ENCODE peak calls at places on chromosomes 4 and X, in seven cellular contexts. W, S, A, O, G, Y and X are unnamed samples.

GRCh38 chr4:164790249-164790648 is 36.3 kb downstream of the SMIM31 start:
- DNase-seq in W (no peak), S (no peak), A (no peak), O (no peak), G (no peak), Y (no peak), X (no peak)

GRCh38 chrX:46838974-46839480 is 2.2 kb downstream of the RP2 start:
- DNase-seq in W (peak; percentile 6), S (no peak), A (no peak), O (no peak), G (no peak), Y (no peak), X (no peak)

GRCh38 chr4:40228497-40229365 is 31.9 kb downstream of the RHOH start:
- DNase-seq in W (no peak), S (peak; percentile 49), A (peak; percentile 58), O (no peak), G (peak; percentile 39), Y (no peak), X (no peak)

GRCh38 chr4:152392079-152392478 is 143.8 kb downstream of the FBXW7 start:
- DNase-seq in W (no peak), S (no peak), A (no peak), O (no peak), G (no peak), Y (no peak), X (no peak)

GRCh38 chr4:110190249-110190648 is 8.2 kb downstream of the ELOVL6 start:
- DNase-seq in W (no peak), S (no peak), A (no peak), O (no peak), G (no peak), Y (no peak), X (no peak)

GRCh38 chr4:10897076-10897475 is 212.5 kb upstream of the CLNK start:
- DNase-seq in W (no peak), S (no peak), A (no peak), O (no peak), G (no peak), Y (no peak), X (no peak)

GRCh38 chr4:14646831-14647230 is 355.4 kb upstream of the CPEB2 start:
- DNase-seq in W (peak; percentile 58), S (no peak), A (no peak), O (no peak), G (no peak), Y (peak; percentile 40), X (no peak)

GRCh38 chrX:50082741-50083140 is 118.1 kb downstream of the AKAP4 start:
- DNase-seq in W (no peak), S (no peak), A (no peak), O (no peak), G (no peak), Y (no peak), X (no peak)

GRCh38 chr4:10006236-10006603 is 15.1 kb downstream of the SLC2A9 start:
- DNase-seq in W (peak; percentile 23), S (no peak), A (no peak), O (peak; percentile 80), G (no peak), Y (peak; percentile 21), X (peak; percentile 78)

GRCh38 chrX:49039598-49040375 is 3.4 kb downstream of the TFE3 start:
- DNase-seq in W (peak; percentile 93), S (peak; percentile 97), A (peak; percentile 99), O (peak; percentile 88), G (peak; percentile 78), Y (peak; percentile 87), X (peak; percentile 52)

GRCh38 chr4:40525811-40526598 is 103.7 kb downstream of the RBM47 start:
- DNase-seq in W (peak; percentile 92), S (peak; percentile 70), A (peak; percentile 93), O (peak; percentile 54), G (peak; percentile 45), Y (peak; percentile 91), X (no peak)

GRCh38 chr4:85603437-85604336 is 128.7 kb downstream of the ARHGAP24 start:
- DNase-seq in W (peak; percentile 13), S (no peak), A (no peak), O (no peak), G (no peak), Y (peak; percentile 7), X (no peak)

GRCh38 chr4:54232151-54232688 is 3.1 kb downstream of the PDGFRA start:
- DNase-seq in W (peak; percentile 30), S (no peak), A (peak; percentile 24), O (no peak), G (no peak), Y (peak; percentile 21), X (no peak)

GRCh38 chr4:103197765-103198110 is 405 bp downstream of the CENPE start:
- DNase-seq in W (no peak), S (no peak), A (no peak), O (no peak), G (no peak), Y (peak; percentile 30), X (no peak)

GRCh38 chr4:111937368-111937767 is 207.9 kb upstream of the FAM241A start:
- DNase-seq in W (peak; percentile 18), S (no peak), A (peak; percentile 61), O (peak; percentile 63), G (no peak), Y (no peak), X (no peak)

GRCh38 chrX:137031517-137032377 is 2.0 kb downstream of the GPR101 start:
- DNase-seq in W (peak; percentile 18), S (peak; percentile 61), A (peak; percentile 58), O (peak; percentile 25), G (peak; percentile 28), Y (peak; percentile 8), X (no peak)

GRCh38 chr4:71187399-71188196 is 151.2 kb upstream of the SLC4A4 start:
- DNase-seq in W (peak; percentile 68), S (peak; percentile 56), A (peak; percentile 33), O (peak; percentile 1), G (no peak), Y (peak; percentile 51), X (peak; percentile 66)

GRCh38 chr4:121720109-121720508 is 23.3 kb upstream of the ANXA5 start:
- DNase-seq in W (peak; percentile 73), S (no peak), A (peak; percentile 65), O (no peak), G (no peak), Y (peak; percentile 66), X (no peak)

DNA sequence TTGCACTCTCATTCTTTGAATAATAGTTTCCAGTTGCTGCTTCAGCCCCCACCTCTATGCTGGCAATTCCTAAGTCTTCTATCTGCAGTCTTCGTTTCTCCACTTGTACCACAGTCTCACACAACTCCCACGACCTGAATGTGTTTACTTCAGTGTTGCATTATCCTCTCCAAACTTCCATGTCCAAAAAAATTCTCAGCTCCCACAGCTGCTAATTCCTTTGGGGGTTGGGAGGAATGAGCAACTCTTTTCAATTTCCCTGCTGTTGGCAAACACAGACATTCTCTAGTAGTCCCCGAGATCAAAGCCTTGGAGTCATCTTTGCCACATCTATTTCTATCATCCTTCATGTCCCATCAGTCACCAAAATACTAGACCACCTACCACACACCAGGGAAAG is 14.4 kb upstream of the CDS1 start:
- DNase-seq in W (no peak), S (no peak), A (no peak), O (no peak), G (no peak), Y (no peak), X (no peak)
- H3K9ac ChIP-seq in W (no peak overlapping the region), S (no peak overlapping the region), A (no peak overlapping the region), O (no peak overlapping the region), G (no peak overlapping the region), Y (no peak overlapping the region), X (no peak overlapping the region)

GRCh38 chr4:142088906-142089305 is 452.5 kb downstream of the IL15 start:
- DNase-seq in W (peak; percentile 69), S (no peak), A (no peak), O (no peak), G (no peak), Y (peak; percentile 69), X (no peak)

GRCh38 chr4:142091691-142092182 is 455.4 kb downstream of the IL15 start:
- DNase-seq in W (peak; percentile 100), S (no peak), A (no peak), O (peak; percentile 83), G (no peak), Y (peak; percentile 100), X (no peak)

GRCh38 chr4:142092941-142093340 is 456.6 kb downstream of the IL15 start:
- DNase-seq in W (peak; percentile 67), S (no peak), A (no peak), O (no peak), G (no peak), Y (peak; percentile 65), X (no peak)

GRCh38 chr4:142095886-142096605 is 459.7 kb downstream of the IL15 start:
- DNase-seq in W (peak; percentile 98), S (no peak), A (no peak), O (peak; percentile 89), G (no peak), Y (peak; percentile 98), X (no peak)

DNA sequence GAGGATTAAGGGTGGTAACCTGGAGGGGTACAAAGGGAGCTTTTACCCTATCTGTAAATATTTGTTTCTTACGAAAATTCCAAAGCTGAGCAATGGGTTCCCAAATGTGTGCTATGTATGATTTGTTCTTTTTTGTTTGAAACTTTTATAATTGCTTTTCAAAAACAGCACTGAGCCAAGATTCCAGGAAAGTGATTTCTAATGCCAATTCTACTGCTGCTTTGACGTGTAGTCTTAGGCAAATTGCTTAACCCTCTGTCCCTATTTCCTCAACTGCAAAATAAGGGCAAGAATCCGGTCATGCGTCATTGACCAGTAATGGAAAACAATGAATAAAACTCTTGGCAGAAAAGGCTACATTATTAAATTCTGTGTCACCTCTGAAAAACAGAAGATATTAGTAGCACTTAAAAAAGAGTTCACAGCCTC is 454.7 kb downstream of the IL15 start:
- DNase-seq in W (peak; percentile 99), S (no peak), A (no peak), O (peak; percentile 89), G (no peak), Y (peak; percentile 99), X (no peak)
- H3K9ac ChIP-seq in W (no peak overlapping the region), S (no peak overlapping the region), A (no peak overlapping the region), O (peak overlapping the region; percentile 6), G (no peak overlapping the region), Y (peak overlapping the region; percentile 81), X (no peak overlapping the region)

DNA sequence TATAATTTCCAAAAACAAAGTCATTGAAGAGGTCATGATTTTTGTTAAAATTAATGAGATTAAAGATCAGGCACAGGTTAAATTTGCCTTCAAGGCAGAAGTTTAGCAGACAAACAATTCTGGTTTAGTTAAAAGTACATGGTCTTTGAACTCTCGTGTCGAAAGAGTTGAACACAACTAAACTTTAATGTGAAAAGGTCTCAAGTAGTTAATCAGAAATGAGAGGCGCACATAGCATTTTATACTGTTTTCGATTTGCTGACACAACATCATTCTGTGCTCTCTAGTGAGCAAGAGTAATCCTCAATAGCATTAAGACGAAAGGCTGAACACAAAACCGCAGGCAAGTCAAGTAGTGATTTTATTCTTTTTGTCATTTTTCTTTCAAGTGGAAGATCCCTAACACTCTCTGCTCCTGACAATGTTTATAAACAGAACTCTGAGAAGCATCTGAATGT is 49.9 kb downstream of the SH3RF1 start:
- DNase-seq in W (no peak), S (no peak), A (no peak), O (no peak), G (no peak), Y (no peak), X (no peak)
- H3K9ac ChIP-seq in W (no peak overlapping the region), S (no peak overlapping the region), A (no peak overlapping the region), O (no peak overlapping the region), G (no peak overlapping the region), Y (no peak overlapping the region), X (no peak overlapping the region)

DNA sequence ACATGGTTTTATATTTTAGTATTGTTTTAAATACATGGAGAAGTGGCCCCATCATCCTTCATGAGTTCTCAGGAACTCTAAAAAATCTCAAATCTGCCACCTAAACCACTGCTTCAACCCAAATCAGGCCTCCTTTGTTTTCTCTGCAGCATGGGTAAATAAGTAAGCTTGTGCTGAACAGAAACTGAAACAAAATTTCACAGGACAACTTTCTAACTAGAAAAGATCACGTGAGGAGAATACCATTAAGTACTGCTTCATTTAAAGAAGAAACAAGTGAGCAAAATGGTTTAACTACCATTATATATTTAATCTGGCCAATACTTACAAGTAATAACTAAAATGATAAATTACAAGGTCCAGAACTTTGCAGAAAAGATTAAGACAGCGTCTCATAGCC is 2.5 kb downstream of the ARAP2 start:
- DNase-seq in W (no peak), S (no peak), A (no peak), O (no peak), G (no peak), Y (no peak), X (no peak)
- H3K9ac ChIP-seq in W (no peak overlapping the region), S (no peak overlapping the region), A (no peak overlapping the region), O (no peak overlapping the region), G (no peak overlapping the region), Y (no peak overlapping the region), X (no peak overlapping the region)